ENCODE peak calls at places on chromosomes 11 and 22, in seven cellular contexts. U is stomach, C is NB4, E is Peyer's patch, G is HCT116, B is heart left ventricle, Y is uterus. J is an unnamed sample.

GRCh38 chr22:23289851-23290724 is 109.8 kb downstream of the BCR start:
- DNase-seq in U (peak; percentile 67), C (peak; percentile 45), E (peak; percentile 80), G (no peak), B (no peak), Y (peak; percentile 41), J (peak; percentile 49)

GRCh38 chr22:38345782-38346181 is 28.5 kb upstream of the CSNK1E start:
- DNase-seq in U (peak; percentile 19), C (no peak), E (no peak), G (no peak), B (no peak), Y (no peak), J (peak; percentile 5)

GRCh38 chr22:46812786-46813185 is 50.3 kb downstream of the TBC1D22A start:
- DNase-seq in U (no peak), C (no peak), E (no peak), G (no peak), B (no peak), Y (no peak), J (no peak)

GRCh38 chr11:62105611-62106245 is 18.1 kb upstream of the INCENP start:
- DNase-seq in U (no peak), C (no peak), E (no peak), G (no peak), B (no peak), Y (no peak), J (no peak)

GRCh38 chr11:863389-864117 is 20.9 kb downstream of the TSPAN4 start:
- DNase-seq in U (no peak), C (no peak), E (no peak), G (no peak), B (no peak), Y (no peak), J (no peak)

GRCh38 chr11:79237676-79238075 is 203.2 kb downstream of the TENM4 start:
- DNase-seq in U (no peak), C (no peak), E (no peak), G (no peak), B (no peak), Y (peak; percentile 22), J (no peak)

GRCh38 chr11:73401924-73402833 is 26.0 kb downstream of the RELT start:
- DNase-seq in U (no peak), C (no peak), E (no peak), G (no peak), B (no peak), Y (no peak), J (no peak)

GRCh38 chr11:23653071-23653675 is 792.9 kb upstream of the CCDC179 start:
- DNase-seq in U (no peak), C (no peak), E (no peak), G (no peak), B (no peak), Y (no peak), J (no peak)

GRCh38 chr22:23533771-23534191 is 46.3 kb downstream of the IGLL1 start:
- DNase-seq in U (no peak), C (no peak), E (peak; percentile 57), G (no peak), B (no peak), Y (no peak), J (no peak)

GRCh38 chr11:58927393-58928081 is 11.8 kb upstream of the GLYATL1 start:
- DNase-seq in U (peak; percentile 56), C (no peak), E (peak; percentile 58), G (no peak), B (no peak), Y (no peak), J (no peak)

GRCh38 chr11:121591405-121592033 is 138.8 kb upstream of the SORL1-AS1 start:
- DNase-seq in U (peak; percentile 70), C (peak; percentile 86), E (no peak), G (peak; percentile 64), B (peak; percentile 67), Y (peak; percentile 77), J (peak; percentile 33)

GRCh38 chr11:67545280-67545679 is 22.0 kb upstream of the CABP2 start:
- DNase-seq in U (peak; percentile 32), C (no peak), E (peak; percentile 67), G (no peak), B (peak; percentile 65), Y (no peak), J (no peak)

GRCh38 chr11:9004310-9004945 is 627 bp upstream of the NRIP3 start:
- DNase-seq in U (no peak), C (peak; percentile 7), E (peak; percentile 56), G (no peak), B (no peak), Y (peak; percentile 20), J (no peak)

GRCh38 chr11:3639841-3640240 is 2.0 kb downstream of the ART5 start:
- DNase-seq in U (no peak), C (no peak), E (no peak), G (no peak), B (no peak), Y (no peak), J (no peak)

GRCh38 chr11:3641191-3641590 is 601 bp downstream of the ART5 start:
- DNase-seq in U (no peak), C (no peak), E (no peak), G (no peak), B (no peak), Y (no peak), J (no peak)

GRCh38 chr11:3637201-3637600 is 4.6 kb downstream of the ART5 start:
- DNase-seq in U (no peak), C (no peak), E (no peak), G (no peak), B (no peak), Y (no peak), J (no peak)

GRCh38 chr11:3635641-3636375 is 6.0 kb downstream of the ART5 start:
- DNase-seq in U (no peak), C (no peak), E (no peak), G (no peak), B (no peak), Y (no peak), J (no peak)

DNA sequence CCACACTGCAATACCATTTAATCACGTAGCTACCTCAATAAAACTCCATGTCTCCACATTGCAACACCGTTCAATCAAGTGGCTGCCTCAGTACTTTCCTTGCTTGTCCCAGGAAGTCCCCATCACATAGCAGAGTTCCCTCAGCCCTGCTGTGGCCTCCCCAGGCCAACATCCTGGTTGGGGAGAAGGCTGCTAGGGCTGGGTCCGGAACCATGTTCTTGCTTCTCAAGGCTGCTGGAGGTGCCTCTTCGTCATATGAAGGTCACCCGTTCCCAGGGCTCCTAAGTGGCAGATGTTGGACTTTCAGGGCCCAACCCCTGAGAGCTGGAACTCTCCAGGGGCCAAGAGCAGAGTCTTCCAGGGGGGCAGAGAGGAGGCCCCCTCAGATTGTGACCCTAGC is 3.3 kb downstream of the ART5 start:
- DNase-seq in U (no peak), C (no peak), E (no peak), G (no peak), B (no peak), Y (no peak), J (no peak)
- TF ChIP-seq POLR2A in U (no peak), C (no peak), E (no peak), G (no peak), B (no peak), Y (no peak), J (no peak)

GRCh38 chr11:66221726-66222236 is 46.7 kb upstream of the RAB1B start:
- DNase-seq in U (no peak), C (peak; percentile 29), E (peak; percentile 41), G (no peak), B (no peak), Y (peak; percentile 13), J (no peak)
- TF ChIP-seq CTCF in U (no peak), C (no peak), E (no peak), G (no peak), B (no peak), Y (no peak), J (no peak)

DNA sequence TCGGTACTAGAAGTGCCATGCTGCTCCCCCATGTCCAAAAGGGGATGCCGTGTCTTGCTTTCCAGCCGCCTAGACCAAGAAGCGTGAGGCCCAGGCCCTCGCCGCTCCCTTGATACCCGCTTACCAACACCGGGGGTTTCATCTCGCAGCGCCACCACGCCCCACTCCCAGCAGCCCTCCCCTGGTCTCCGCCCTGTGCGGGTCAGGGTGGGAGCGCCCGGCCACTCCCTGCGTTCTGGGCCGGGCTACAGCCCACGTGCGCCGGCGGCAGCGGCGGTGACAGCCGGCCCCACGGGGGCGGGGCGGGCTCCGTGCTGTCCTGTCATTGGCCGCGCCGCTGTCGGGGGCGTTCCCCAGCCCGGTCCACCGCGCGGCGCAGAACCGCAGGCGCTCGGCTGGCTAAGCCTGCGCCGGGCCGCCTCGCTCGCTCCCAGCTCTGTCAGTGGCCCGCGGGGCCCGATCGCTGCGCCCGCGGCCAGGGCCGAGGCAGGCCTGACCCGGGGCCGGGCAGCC is at the start of gene MICAL2:
- DNase-seq in U (peak; percentile 91), C (peak; percentile 91), E (peak; percentile 96), G (peak; percentile 61), B (peak; percentile 93), Y (peak; percentile 84), J (peak; percentile 82)
- TF ChIP-seq POLR2A in U (no peak), C (no peak), E (peak; percentile 79), G (no peak), B (peak; percentile 76), Y (peak; percentile 76), J (peak; percentile 85)

DNA sequence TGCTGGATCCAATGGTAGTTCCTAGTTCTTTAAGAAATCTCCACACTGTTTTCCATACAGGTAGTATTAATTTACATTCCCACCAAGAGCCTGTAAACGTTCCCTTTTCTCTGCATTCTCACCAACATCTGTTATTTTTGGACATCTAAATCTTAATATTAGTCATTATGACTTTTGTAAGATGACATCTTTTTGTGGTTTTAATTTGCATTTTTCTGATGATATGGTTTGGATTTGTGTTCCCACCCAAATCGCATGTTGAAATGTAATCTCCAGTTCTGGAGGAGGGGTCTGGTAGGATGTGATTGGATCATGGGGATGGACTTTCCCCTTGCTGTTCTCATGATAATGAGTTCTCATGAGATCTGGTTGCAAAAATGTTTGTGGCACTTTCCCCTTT is 89.0 kb downstream of the MUC15 start:
- DNase-seq in U (no peak), C (no peak), E (no peak), G (no peak), B (no peak), Y (no peak), J (no peak)
- TF ChIP-seq CTCF in U (no peak), C (no peak), E (no peak), G (no peak), B (no peak), Y (no peak), J (no peak)

J was measured in gastrocnemius medialis.